ENCODE peak calls at places on chromosomes 3 and 15, in nine cellular contexts. N is transverse colon, L is GM12878, Q is stomach, C is breast epithelium, G is HepG2, W is HCT116, J is upper lobe of left lung, X is sigmoid colon. I is an unnamed sample.
A peak's percentile ranks its signal among the peaks of the same experiment; 100 is the strongest.

GRCh38 chr3:72288955-72289707 is 504.2 kb upstream of the PROK2 start:
- DNase-seq in N (no peak), C (peak; percentile 87), Q (peak; percentile 52), W (no peak), L (no peak), G (no peak), X (peak; percentile 70), J (peak; percentile 80), I (peak; percentile 56)

GRCh38 chr3:101862453-101863165 is 13.3 kb downstream of the NFKBIZ start:
- DNase-seq in J (no peak), W (no peak), L (no peak), N (no peak), X (no peak), C (no peak), Q (no peak), G (no peak), I (no peak)

GRCh38 chr3:133506215-133506901 is 67.1 kb upstream of the CDV3 start:
- DNase-seq in Q (no peak), C (no peak), N (peak; percentile 23), L (peak; percentile 93), J (no peak), W (no peak), G (no peak), X (no peak), I (no peak)

GRCh38 chr3:185270262-185270955 is 16.6 kb upstream of the EHHADH start:
- DNase-seq in W (no peak), N (peak; percentile 26), L (no peak), G (peak; percentile 50), X (no peak), J (no peak), Q (no peak), C (no peak), I (no peak)

GRCh38 chr15:68730491-68731317 is 90.0 kb downstream of the ANP32A start:
- DNase-seq in G (peak; percentile 21), Q (peak; percentile 49), C (no peak), X (peak; percentile 65), L (no peak), J (no peak), W (peak; percentile 52), N (peak; percentile 46), I (peak; percentile 29)

GRCh38 chr3:17136251-17136721 is 251.5 kb downstream of the PLCL2 start:
- DNase-seq in X (no peak), G (no peak), C (peak; percentile 26), Q (no peak), N (no peak), L (no peak), W (no peak), J (no peak), I (no peak)

GRCh38 chr3:48423883-48424695 is 5.8 kb downstream of the PLXNB1 start:
- DNase-seq in J (no peak), Q (no peak), W (no peak), L (no peak), N (no peak), X (no peak), C (no peak), G (no peak), I (no peak)

GRCh38 chr3:8875831-8876230 is 87.4 kb downstream of the RAD18 start:
- DNase-seq in W (no peak), N (no peak), L (no peak), G (no peak), X (no peak), C (no peak), J (no peak), Q (no peak), I (no peak)

GRCh38 chr3:133237380-133237779 is 162.5 kb upstream of the BFSP2 start:
- DNase-seq in L (no peak), Q (no peak), J (no peak), C (no peak), W (no peak), N (no peak), G (no peak), X (no peak), I (no peak)

GRCh38 chr15:67945951-67946700 is 106.3 kb upstream of the RNU6-1 start:
- DNase-seq in X (no peak), L (no peak), C (peak; percentile 69), Q (no peak), J (no peak), G (peak; percentile 98), N (no peak), W (no peak), I (peak; percentile 30)

GRCh38 chr3:62884041-62884870 is 9.0 kb upstream of the CADPS start:
- DNase-seq in J (no peak), L (no peak), X (no peak), W (no peak), N (no peak), Q (no peak), G (no peak), C (no peak), I (no peak)

GRCh38 chr3:148957586-148957985 is 33.8 kb upstream of the GYG1 start:
- DNase-seq in X (no peak), Q (no peak), W (peak; percentile 8), N (no peak), G (peak; percentile 37), L (no peak), C (no peak), J (no peak), I (no peak)

GRCh38 chr3:142088522-142088921 is 60.8 kb downstream of the TFDP2 start:
- DNase-seq in W (peak; percentile 37), Q (no peak), C (no peak), J (no peak), X (no peak), L (no peak), N (no peak), G (peak; percentile 80), I (no peak)

GRCh38 chr3:79247367-79248103 is 520.3 kb downstream of the ROBO1 start:
- DNase-seq in J (no peak), G (no peak), Q (no peak), C (no peak), W (no peak), N (no peak), X (peak; percentile 37), L (no peak), I (peak; percentile 5)

GRCh38 chr3:129118745-129119144 is 2.9 kb downstream of the RAB43 start:
- DNase-seq in J (no peak), Q (no peak), C (no peak), L (no peak), X (no peak), N (no peak), G (no peak), W (no peak), I (no peak)

GRCh38 chr3:4568831-4569230 is 75.7 kb downstream of the ITPR1 start:
- DNase-seq in Q (no peak), J (no peak), W (no peak), N (no peak), X (no peak), G (no peak), L (no peak), C (no peak), I (no peak)

GRCh38 chr3:141395005-141395589 is 26.8 kb downstream of the ZBTB38 start:
- DNase-seq in N (no peak), X (no peak), J (no peak), L (no peak), Q (no peak), C (no peak), W (no peak), G (no peak), I (no peak)

DNA sequence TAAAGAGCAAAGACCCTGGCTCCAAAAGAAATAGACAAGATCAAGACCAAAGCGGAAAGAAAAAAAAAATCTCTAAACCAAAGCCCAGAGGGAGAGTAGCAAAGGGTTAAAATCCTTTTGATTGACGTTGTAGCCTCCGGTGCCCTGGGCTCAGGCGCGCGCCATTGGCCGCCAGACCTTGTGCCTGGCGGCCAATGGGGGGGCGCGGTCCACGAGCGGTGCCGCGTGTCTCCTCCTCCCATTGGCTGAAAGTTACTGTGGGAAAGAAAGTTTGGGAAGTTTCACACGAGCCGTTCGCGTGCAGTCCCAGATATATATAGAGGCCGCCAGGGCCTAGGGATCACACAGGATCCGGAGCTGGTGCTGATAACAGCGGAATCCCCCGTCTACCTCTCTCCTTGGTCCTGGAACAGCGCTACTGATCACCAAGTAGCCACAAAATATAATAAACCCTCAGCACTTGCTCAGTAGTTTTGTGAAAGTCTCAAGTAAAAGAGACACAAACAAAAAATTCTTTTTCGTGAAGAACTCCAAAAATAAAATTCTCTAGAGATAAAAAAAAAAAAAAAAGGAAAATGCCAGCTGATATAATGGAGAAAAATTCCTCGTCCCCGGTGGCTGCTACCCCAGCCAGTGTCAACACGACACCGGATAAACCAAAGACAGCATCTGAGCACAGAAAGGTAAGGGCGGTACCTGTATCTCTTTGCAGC is at the start of gene HES1:
- DNase-seq in L (peak; percentile 61), G (peak; percentile 95), N (peak; percentile 95), C (peak; percentile 92), Q (peak; percentile 94), J (peak; percentile 96), W (peak; percentile 95), X (peak; percentile 98), I (peak; percentile 96)
- TF ChIP-seq POLR2A in L (peak; percentile 70), G (peak; percentile 100), N (peak; percentile 99), C (peak; percentile 94), Q (peak; percentile 87), J (peak; percentile 79), W (peak; percentile 98), X (peak; percentile 98), I (peak; percentile 97)

DNA sequence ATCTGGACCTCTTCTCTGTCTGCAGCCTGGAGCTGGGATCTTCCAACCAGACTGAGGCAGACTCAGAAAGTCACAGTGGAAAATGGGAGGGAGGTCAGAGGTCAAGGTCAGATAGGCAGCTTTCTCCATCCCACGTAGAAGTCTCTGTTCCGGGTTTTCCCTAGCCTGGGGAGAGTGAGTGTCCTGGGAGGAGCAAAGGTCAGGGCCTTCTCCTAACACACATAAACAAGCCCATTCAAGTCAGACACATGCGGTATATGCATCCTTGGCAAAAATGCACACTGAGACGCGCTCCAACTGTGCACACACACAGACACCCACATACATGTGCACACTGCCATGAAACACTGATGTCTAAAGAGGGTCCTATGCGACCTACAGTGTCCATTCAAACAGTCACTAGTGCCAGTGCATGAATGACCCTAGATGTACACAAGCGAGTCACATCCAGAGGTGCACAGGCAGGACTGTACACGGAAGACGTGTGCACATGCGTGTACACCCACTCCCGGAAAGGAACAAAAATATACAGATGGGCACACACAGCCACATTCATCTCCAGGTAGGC is 681 bp downstream of the TWF2 start:
- DNase-seq in X (no peak), W (no peak), L (no peak), N (no peak), Q (no peak), J (no peak), G (peak; percentile 89), C (no peak), I (no peak)
- TF ChIP-seq POLR2AphosphoS5 in X (no peak), W (peak; percentile 15), L (no peak), N (no peak), Q (no peak), J (no peak), G (peak; percentile 80), C (no peak), I (no peak)

DNA sequence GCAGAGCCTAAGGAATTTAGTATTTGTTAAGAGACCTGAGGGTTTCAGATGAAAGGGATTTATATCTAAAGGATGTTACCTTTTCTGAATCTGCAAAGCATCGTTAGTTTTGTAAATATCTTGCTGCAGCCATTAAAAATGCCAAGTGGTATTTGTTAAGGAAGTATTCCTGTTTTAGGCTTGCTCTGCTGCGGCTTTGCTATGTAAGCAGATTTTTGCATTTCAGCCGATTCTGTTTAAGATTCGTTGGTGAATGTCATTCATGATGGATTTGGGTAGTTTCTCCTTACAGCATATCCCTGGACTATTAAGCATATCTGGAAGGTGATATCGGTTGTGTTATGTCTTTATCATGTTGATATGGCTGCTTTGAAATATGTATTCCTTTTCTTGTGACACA is 1.0 kb downstream of the USP8 start:
- DNase-seq in Q (no peak), G (no peak), J (no peak), L (no peak), W (no peak), C (no peak), X (no peak), N (no peak), I (no peak)
- H3K27ac ChIP-seq in Q (peak overlapping the region; percentile 90), G (peak overlapping the region; percentile 89), J (peak overlapping the region; percentile 95), L (peak overlapping the region; percentile 51), W (no peak overlapping the region), C (peak overlapping the region; percentile 94), X (peak overlapping the region; percentile 88), N (peak overlapping the region; percentile 97), I (peak overlapping the region; percentile 90)

GRCh38 chr15:89690276-89691218 is at the start of the genes PEX11A and WDR93:
- DNase-seq in G (peak; percentile 75), X (peak; percentile 89), J (peak; percentile 94), L (peak; percentile 27), Q (peak; percentile 90), N (peak; percentile 90), C (peak; percentile 81), W (peak; percentile 59), I (peak; percentile 88)
- TF ChIP-seq POLR2A in G (peak; percentile 70), X (no peak), J (no peak), L (no peak), Q (no peak), N (peak; percentile 86), C (peak; percentile 50), W (peak; percentile 30), I (peak; percentile 88)